ENCODE peak calls at places on chromosomes 11 and 22, in nine cellular contexts. F is lower lobe of right lung, I is keratinocyte, K is PC-3, T is body of pancreas, R is psoas muscle, Z is neural progenitor cell, L is fibroblast of lung, A is heart left ventricle. G is an unnamed sample.

GRCh38 chr11:107183963-107184362 is 165.7 kb upstream of the GUCY1A2 start:
- DNase-seq in F (no peak), Z (no peak), I (no peak), T (no peak), R (no peak), K (no peak), A (no peak), L (peak; percentile 57), G (no peak)

GRCh38 chr22:39797528-39798147 is 95.9 kb downstream of the ENTHD1 start:
- DNase-seq in K (no peak), R (no peak), Z (no peak), L (no peak), I (no peak), F (no peak), A (no peak), T (no peak), G (no peak)

GRCh38 chr11:89443366-89444303 is 47.5 kb downstream of the NOX4 start:
- DNase-seq in T (no peak), I (no peak), Z (no peak), K (no peak), F (no peak), L (peak; percentile 53), R (no peak), A (no peak), G (no peak)

GRCh38 chr11:6655790-6656580 is at the start of gene DCHS1:
- DNase-seq in I (no peak), R (no peak), Z (peak; percentile 75), L (no peak), K (no peak), A (peak; percentile 51), F (no peak), T (no peak), G (no peak)

GRCh38 chr11:854601-855342 is 12.1 kb downstream of the TSPAN4 start:
- DNase-seq in T (no peak), F (no peak), Z (peak; percentile 80), A (no peak), L (no peak), I (no peak), K (no peak), R (no peak), G (no peak)

GRCh38 chr11:18455686-18456372 is at the start of gene LDHAL6A:
- DNase-seq in R (no peak), L (no peak), I (no peak), A (no peak), K (no peak), T (no peak), F (no peak), Z (no peak), G (no peak)

GRCh38 chr11:6608011-6608410 is 4.0 kb downstream of the TAF10 start:
- DNase-seq in A (no peak), Z (no peak), R (no peak), T (no peak), F (no peak), K (no peak), L (no peak), I (no peak), G (no peak)

GRCh38 chr11:19766206-19766605 is 53.6 kb downstream of the NAV2 start:
- DNase-seq in R (no peak), A (no peak), F (no peak), T (no peak), K (no peak), Z (peak; percentile 52), I (no peak), L (peak; percentile 25), G (no peak)

GRCh38 chr22:34108168-34108567 is 187.9 kb upstream of the LARGE1 start:
- DNase-seq in R (no peak), F (no peak), L (no peak), I (no peak), Z (no peak), A (no peak), T (no peak), K (no peak), G (no peak)

GRCh38 chr11:17905477-17905876 is 107.4 kb downstream of the SERGEF start:
- DNase-seq in K (no peak), T (no peak), I (no peak), L (no peak), F (no peak), Z (no peak), A (no peak), R (no peak), G (no peak)

GRCh38 chr11:12102588-12103410 is 7.6 kb upstream of the MICAL2 start:
- DNase-seq in A (no peak), F (no peak), T (no peak), Z (no peak), R (no peak), K (peak; percentile 29), L (no peak), I (no peak), G (no peak)

GRCh38 chr22:39351689-39352214 is 2.0 kb downstream of the SYNGR1 start:
- DNase-seq in K (no peak), F (no peak), L (peak; percentile 64), Z (no peak), A (no peak), R (no peak), I (no peak), T (no peak), G (no peak)

GRCh38 chr11:35003658-35004057 is 87.2 kb downstream of the PDHX start:
- DNase-seq in K (peak; percentile 63), F (no peak), Z (no peak), A (no peak), R (no peak), I (no peak), T (no peak), L (peak; percentile 56), G (no peak)

GRCh38 chr11:2825261-2825885 is 60.2 kb downstream of the CDKN1C start:
- DNase-seq in T (peak; percentile 81), K (peak; percentile 42), A (peak; percentile 87), R (peak; percentile 93), L (peak; percentile 91), F (peak; percentile 89), Z (no peak), I (no peak), G (no peak)
- TF ChIP-seq CTCF in T (no peak), K (no peak), A (peak; percentile 29), R (no peak), L (no peak), F (peak; percentile 45), Z (no peak), I (no peak), G (no peak)

GRCh38 chr22:49828599-49828965 is 909 bp upstream of the BRD1 start:
- DNase-seq in F (no peak), T (no peak), K (no peak), L (no peak), A (no peak), I (no peak), R (peak; percentile 51), Z (no peak), G (no peak)
- H3K4me3 ChIP-seq in F (no peak overlapping the region), T (no peak overlapping the region), K (no peak overlapping the region), L (no peak overlapping the region), A (no peak overlapping the region), I (no peak overlapping the region), R (no peak overlapping the region), Z (no peak overlapping the region), G (peak overlapping the region; percentile 65)

GRCh38 chr11:73388241-73389133 is 12.3 kb downstream of the RELT start:
- DNase-seq in F (peak; percentile 80), I (peak; percentile 73), R (peak; percentile 70), L (no peak), K (no peak), T (no peak), Z (peak; percentile 20), A (peak; percentile 81), G (no peak)

GRCh38 chr11:73386026-73386425 is 9.8 kb downstream of the RELT start:
- DNase-seq in A (peak; percentile 68), R (no peak), Z (no peak), K (no peak), T (no peak), F (peak; percentile 82), I (no peak), L (no peak), G (no peak)

GRCh38 chr11:73386568-73386967 is 10.4 kb downstream of the RELT start:
- DNase-seq in K (no peak), I (no peak), Z (no peak), L (no peak), R (no peak), T (no peak), A (no peak), F (no peak), G (no peak)

GRCh38 chr11:73389134-73389525 is 12.9 kb downstream of the RELT start:
- DNase-seq in I (peak; percentile 63), A (no peak), R (peak; percentile 59), T (no peak), L (no peak), F (no peak), K (no peak), Z (no peak), G (no peak)

GRCh38 chr11:73387594-73388021 is 11.4 kb downstream of the RELT start:
- DNase-seq in Z (peak; percentile 50), F (peak; percentile 53), L (no peak), A (no peak), T (no peak), R (peak; percentile 92), I (no peak), K (no peak), G (no peak)
- H3K36me3 ChIP-seq in Z (no peaks in the 10 kb centered on the region), F (peaks cover 15% of the 10 kb centered on the region), L (no peaks in the 10 kb centered on the region), A (no peaks in the 10 kb centered on the region), T (no peaks in the 10 kb centered on the region), R (no peaks in the 10 kb centered on the region), I (peaks cover 6% of the 10 kb centered on the region), K (peaks cover 7% of the 10 kb centered on the region), G (no peaks in the 10 kb centered on the region)

GRCh38 chr11:119692547-119692834 is 36.5 kb downstream of the NECTIN1 start:
- DNase-seq in Z (no peak), R (no peak), L (no peak), T (no peak), F (no peak), I (no peak), A (no peak), K (no peak), G (no peak)

GRCh38 chr11:119696378-119697157 is 32.4 kb downstream of the NECTIN1 start:
- DNase-seq in L (no peak), F (no peak), T (no peak), A (no peak), I (peak; percentile 98), K (no peak), R (no peak), Z (peak; percentile 58), G (no peak)

GRCh38 chr11:119693253-119693815 is 35.7 kb downstream of the NECTIN1 start:
- DNase-seq in A (no peak), F (no peak), T (no peak), I (no peak), L (no peak), R (no peak), K (no peak), Z (no peak), G (no peak)

GRCh38 chr11:119691701-119692546 is 37.1 kb downstream of the NECTIN1 start:
- DNase-seq in K (no peak), A (no peak), R (no peak), I (no peak), T (no peak), Z (no peak), F (no peak), L (no peak), G (no peak)

DNA sequence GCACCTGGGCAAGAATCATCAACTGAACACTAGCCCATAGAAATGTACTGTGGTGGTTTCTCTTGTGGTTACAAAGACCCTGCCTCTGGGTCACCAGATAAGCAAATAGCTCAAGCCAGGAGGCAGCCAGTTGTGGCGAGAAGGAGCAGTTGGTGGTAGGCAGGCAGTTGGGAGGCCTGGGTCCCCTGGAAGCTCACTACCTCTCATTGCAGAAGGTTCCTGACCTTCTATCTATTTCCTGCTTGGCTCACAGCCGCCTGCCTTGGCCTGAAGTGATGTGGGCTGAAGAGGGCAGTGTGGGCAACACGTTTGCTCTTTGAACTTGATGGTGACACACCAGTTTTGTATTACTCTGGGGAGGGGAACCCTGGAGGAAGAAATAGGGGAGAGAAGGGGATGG is 34.7 kb downstream of the NECTIN1 start:
- DNase-seq in I (no peak), F (no peak), A (no peak), L (peak; percentile 43), T (peak; percentile 66), K (no peak), R (no peak), Z (no peak), G (no peak)
- TF ChIP-seq CTCF in I (no peak), F (no peak), A (no peak), L (no peak), T (peak; percentile 22), K (peak; percentile 29), R (no peak), Z (no peak), G (peak; percentile 38)